ENCODE peak calls at places on chromosomes 12 and 14, in four cellular contexts. J, K, Q and R are unnamed samples. For H3K4me1, the result is how much of the 10 kb centered on the place peaks cover.

GRCh38 chr14:66234411-66234810 is 251.8 kb upstream of the CCDC196 start:
- DNase-seq in J (no peak), K (no peak), Q (no peak), R (no peak)

GRCh38 chr12:55057466-55057865 is 37.7 kb downstream of the NEUROD4 start:
- DNase-seq in J (no peak), K (no peak), Q (peak), R (no peak)

GRCh38 chr12:26833692-26834168 is 736 bp upstream of the ITPR2 start:
- DNase-seq in J (peak), K (peak), Q (no peak), R (no peak)

GRCh38 chr12:77847665-77848431 is 17.2 kb downstream of the NAV3 start:
- DNase-seq in J (no peak), K (peak), Q (no peak), R (peak)

GRCh38 chr14:56810341-56810740 is at the start of gene OTX2:
- DNase-seq in J (no peak), K (no peak), Q (peak), R (no peak)

GRCh38 chr14:103828315-103828967 is 18.9 kb downstream of the PPP1R13B start:
- DNase-seq in J (no peak), K (peak), Q (no peak), R (peak)

GRCh38 chr14:100930270-100930669 is 26.7 kb upstream of the RTL1 start:
- DNase-seq in J (no peak), K (no peak), Q (no peak), R (no peak)

GRCh38 chr12:27226319-27226984 is 17.6 kb upstream of the STK38L start:
- DNase-seq in J (no peak), K (peak), Q (no peak), R (peak)

GRCh38 chr14:67490201-67490600 is 1.7 kb upstream of the TMEM229B start:
- DNase-seq in J (peak), K (no peak), Q (no peak), R (no peak)

GRCh38 chr12:10207136-10207535 is 5.5 kb upstream of the GABARAPL1 start:
- DNase-seq in J (no peak), K (no peak), Q (no peak), R (no peak)

GRCh38 chr14:100827751-100828447 is 2.0 kb downstream of the MEG3 start:
- DNase-seq in J (no peak), K (peak), Q (no peak), R (no peak)

GRCh38 chr12:92538970-92539749 is 163.6 kb upstream of the PLEKHG7 start:
- DNase-seq in J (no peak), K (peak), Q (peak), R (peak)

GRCh38 chr12:2345902-2346301 is 293.1 kb downstream of the CACNA1C start:
- DNase-seq in J (no peak), K (no peak), Q (no peak), R (no peak)

GRCh38 chr12:50734409-50735263 is 29.3 kb upstream of the ATF1 start:
- DNase-seq in J (no peak), K (no peak), Q (peak), R (no peak)

GRCh38 chr12:123431951-123432886 is 4.3 kb downstream of the RILPL2 start:
- DNase-seq in J (peak), K (peak), Q (no peak), R (peak)

GRCh38 chr12:57611810-57612710 is 825 bp downstream of the ARHGEF25 start:
- DNase-seq in J (no peak), K (no peak), Q (no peak), R (no peak)

GRCh38 chr12:89663577-89664357 is 44.9 kb downstream of the ATP2B1 start:
- DNase-seq in J (no peak), K (peak), Q (peak), R (peak)

GRCh38 chr12:109650808-109651207 is 62.8 kb upstream of the FAM222A start:
- DNase-seq in J (peak), K (no peak), Q (no peak), R (no peak)

GRCh38 chr12:85642810-85643209 is 193.4 kb downstream of the RASSF9 start:
- DNase-seq in J (no peak), K (no peak), Q (peak), R (no peak)

GRCh38 chr12:116650585-116650984 is 87.3 kb downstream of the SPRING1 start:
- DNase-seq in J (no peak), K (no peak), Q (peak), R (no peak)

GRCh38 chr12:57389033-57389432 is 41.8 kb downstream of the R3HDM2 start:
- DNase-seq in J (no peak), K (peak), Q (no peak), R (peak)

GRCh38 chr12:79690156-79690605 is 583 bp downstream of the PAWR start:
- DNase-seq in J (peak), K (no peak), Q (peak), R (no peak)

GRCh38 chr14:73392329-73393257 is 65.8 kb downstream of the NUMB start:
- DNase-seq in J (no peak), K (no peak), Q (no peak), R (no peak)

GRCh38 chr14:91399868-91400640 is 17.6 kb downstream of the CCDC88C start:
- DNase-seq in J (no peak), K (no peak), Q (no peak), R (no peak)

GRCh38 chr12:120651821-120652220 is 11.4 kb downstream of the CABP1 start:
- DNase-seq in J (peak), K (no peak), Q (peak), R (no peak)

DNA sequence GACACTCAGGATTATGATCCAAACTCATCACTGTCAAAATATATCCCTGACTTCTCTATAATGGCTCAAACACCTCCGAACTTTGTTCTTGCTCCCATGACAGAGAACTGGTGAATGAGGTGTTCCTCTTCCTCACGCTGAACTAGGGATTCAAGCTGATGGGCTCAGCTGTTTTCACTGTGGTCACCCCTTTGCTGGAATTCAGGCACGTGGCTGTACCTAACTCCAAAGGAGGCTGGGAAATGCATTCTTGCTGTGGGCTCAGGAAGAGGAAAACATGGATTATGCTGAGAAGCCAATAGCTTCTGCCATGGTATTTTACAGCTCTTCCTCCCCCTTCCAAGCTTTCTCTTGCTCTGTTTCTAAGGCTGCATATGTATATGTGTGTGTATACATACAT is 43.9 kb downstream of the STXBP6 start:
- DNase-seq in J (no peak), K (no peak), Q (no peak), R (no peak)
- H3K27ac ChIP-seq in J (no peak), K (no peak), Q (no peak), R (no peak)

GRCh38 chr12:14935031-14935430 is 3.3 kb downstream of the ERP27 start:
- DNase-seq in J (no peak), K (no peak), Q (no peak), R (no peak)

GRCh38 chr12:14934511-14934910 is 3.8 kb downstream of the ERP27 start:
- DNase-seq in J (no peak), K (no peak), Q (no peak), R (no peak)

GRCh38 chr12:14937014-14937413 is 1.3 kb downstream of the ERP27 start:
- DNase-seq in J (no peak), K (no peak), Q (no peak), R (no peak)

GRCh38 chr12:14937689-14938088 is 648 bp downstream of the ERP27 start:
- DNase-seq in J (no peak), K (no peak), Q (no peak), R (no peak)

DNA sequence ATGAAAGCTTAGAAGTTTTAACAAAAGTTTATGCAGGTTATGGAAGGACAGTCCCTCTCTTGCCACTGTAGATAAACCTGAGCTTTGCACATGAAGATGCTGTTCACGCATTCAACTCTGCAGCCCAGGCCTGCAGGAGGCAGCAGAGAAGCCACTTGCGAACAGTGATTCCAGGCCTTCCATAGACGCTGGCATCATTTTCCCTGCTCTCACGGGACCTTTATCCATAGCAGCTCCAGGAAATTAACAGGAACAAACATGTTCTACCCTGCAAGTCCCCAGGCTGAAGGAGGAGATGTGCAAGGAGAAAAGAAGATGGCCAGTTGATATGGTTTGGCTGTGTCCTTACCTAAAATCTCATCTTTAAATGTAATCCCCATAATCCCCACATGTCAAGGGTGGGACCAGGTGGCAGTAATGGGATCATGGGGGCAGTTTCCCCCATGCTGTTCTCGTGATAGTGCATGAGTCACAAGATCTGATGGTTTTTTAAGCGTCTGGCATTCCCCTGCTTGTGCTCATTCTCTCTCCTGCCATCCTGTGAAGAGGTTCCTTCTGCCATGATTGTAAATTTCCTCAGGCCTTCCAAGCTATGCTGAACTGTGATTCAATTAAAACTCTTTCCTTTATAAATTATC is 2.0 kb downstream of the ERP27 start:
- DNase-seq in J (no peak), K (no peak), Q (peak), R (peak)
- TF ChIP-seq CTCF in J (peak), K (peak), Q (peak), R (peak)

GRCh38 chr12:104106965-104107364 is 31.0 kb downstream of the NFYB start:
- DNase-seq in J (no peak), K (no peak), Q (no peak), R (no peak)
- H3K4me1 ChIP-seq in J (under half), K (under half), Q (under half), R (under half)

GRCh38 chr14:24240110-24240918 is 2.1 kb downstream of the TINF2 start:
- DNase-seq in J (no peak), K (no peak), Q (no peak), R (no peak)
- H3K27ac ChIP-seq in J (peak), K (no peak), Q (peak), R (no peak)

GRCh38 chr14:80364274-80364673 is 153.0 kb upstream of the DIO2 start:
- DNase-seq in J (no peak), K (no peak), Q (peak), R (no peak)
- TF ChIP-seq CTCF in J (no peak), K (peak), Q (peak), R (peak)

DNA sequence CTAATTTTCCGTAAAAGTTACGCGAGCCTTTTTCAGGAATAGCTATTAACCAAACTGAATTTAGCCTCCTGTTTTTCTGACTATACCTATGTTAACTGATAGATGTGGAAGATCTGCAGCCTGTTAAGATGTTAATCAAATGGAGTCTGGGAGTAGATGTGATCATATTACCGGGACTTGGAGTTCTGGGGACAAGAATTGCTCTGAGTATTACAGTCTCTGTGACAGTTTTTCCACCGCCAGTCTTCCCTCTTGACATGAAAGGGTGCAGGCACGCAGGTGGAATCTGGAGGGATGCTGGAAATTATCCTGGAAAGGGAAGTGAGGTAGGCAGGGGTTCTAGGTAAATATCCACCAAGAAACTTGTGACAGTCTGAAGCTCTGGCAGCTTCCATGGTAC is 276.2 kb downstream of the EGLN3 start:
- DNase-seq in J (no peak), K (no peak), Q (no peak), R (no peak)
- H3K4me1 ChIP-seq in J (under half), K (under half), Q (under half), R (under half)

GRCh38 chr14:68520637-68521556 is 272.0 kb downstream of the ZFP36L1 start:
- DNase-seq in J (peak), K (peak), Q (no peak), R (peak)

GRCh38 chr14:68522510-68523325 is 270.1 kb downstream of the ZFP36L1 start:
- DNase-seq in J (no peak), K (no peak), Q (peak), R (no peak)

GRCh38 chr14:68521952-68522509 is 270.8 kb downstream of the ZFP36L1 start:
- DNase-seq in J (no peak), K (no peak), Q (no peak), R (no peak)

GRCh38 chr14:68523326-68523610 is 269.6 kb downstream of the ZFP36L1 start:
- DNase-seq in J (no peak), K (no peak), Q (no peak), R (no peak)

DNA sequence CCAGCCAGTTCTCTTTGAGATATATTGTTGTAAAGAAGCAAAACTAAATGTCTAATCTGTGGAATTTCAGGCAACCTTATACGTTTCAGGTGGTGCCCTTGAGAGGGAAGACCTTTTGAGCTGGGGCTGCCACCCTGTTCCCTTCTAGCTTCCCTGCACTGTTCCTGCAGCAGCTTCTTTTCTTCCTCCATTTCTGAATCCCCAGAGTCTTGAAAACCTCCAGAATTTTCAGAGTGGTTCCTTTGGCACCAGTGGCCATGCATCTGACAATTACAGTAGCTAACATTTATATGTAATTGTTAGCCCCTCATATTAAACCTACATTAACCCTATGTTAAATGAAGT is 271.3 kb downstream of the ZFP36L1 start:
- DNase-seq in J (no peak), K (no peak), Q (no peak), R (no peak)
- H3K27ac ChIP-seq in J (peak), K (peak), Q (no peak), R (peak)

DNA sequence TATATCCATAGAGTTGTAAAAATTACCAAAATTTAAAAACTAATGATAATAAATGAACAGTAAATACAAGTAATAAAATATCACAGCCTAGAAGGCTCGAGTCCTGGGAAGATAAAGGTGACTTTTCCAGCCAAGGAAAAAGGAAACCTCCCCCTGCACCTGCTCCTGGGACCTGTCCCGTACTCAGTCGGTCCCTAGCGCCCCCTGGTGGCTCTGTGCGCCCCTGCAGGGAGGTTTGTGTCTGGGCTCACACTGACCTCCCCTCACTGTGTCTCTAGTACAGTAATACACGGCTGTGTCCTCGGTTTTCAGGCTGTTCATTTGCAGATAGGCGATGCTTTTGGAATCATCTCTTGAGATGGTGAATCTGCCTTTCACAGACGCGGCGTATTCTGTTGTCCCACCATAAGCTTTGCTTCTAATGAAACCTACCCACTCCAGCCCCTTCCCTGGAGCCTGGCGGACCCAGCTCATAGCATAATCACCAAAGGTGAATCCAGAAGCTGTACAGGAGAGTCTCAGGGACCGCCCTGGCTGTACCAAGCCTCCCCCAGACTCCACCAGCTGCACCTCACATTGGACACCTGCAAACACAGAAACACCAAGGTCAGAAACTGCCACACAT is 1030.4 kb downstream of the TMEM121 start:
- DNase-seq in J (peak), K (no peak), Q (peak), R (no peak)
- TF ChIP-seq CTCF in J (peak), K (peak), Q (peak), R (peak)